ENCODE peak calls at places on chromosomes 3 and 15, in seven cellular contexts. T, A, R, J, Y, D and O are unnamed samples.

GRCh38 chr3:45092132-45093031 is 53.8 kb downstream of the CDCP1 start:
- DNase-seq in T (no peak), A (no peak), R (peak), J (peak), Y (no peak), D (no peak), O (no peak)

GRCh38 chr3:127682576-127682975 is 9.8 kb downstream of the ABTB1 start:
- DNase-seq in T (no peak), A (peak), R (no peak), J (no peak), Y (no peak), D (no peak), O (peak)

GRCh38 chr3:114608293-114608692 is 314.5 kb downstream of the TIGIT start:
- DNase-seq in T (no peak), A (no peak), R (peak), J (no peak), Y (no peak), D (no peak), O (no peak)

GRCh38 chr15:98755138-98755537 is 106.8 kb downstream of the IGF1R start:
- DNase-seq in T (no peak), A (no peak), R (peak), J (no peak), Y (no peak), D (no peak), O (no peak)

GRCh38 chr3:60703008-60703407 is 548.2 kb downstream of the FHIT start:
- DNase-seq in T (no peak), A (no peak), R (no peak), J (no peak), Y (no peak), D (no peak), O (no peak)

GRCh38 chr15:49712162-49712561 is 91.3 kb downstream of the DTWD1 start:
- DNase-seq in T (no peak), A (no peak), R (no peak), J (no peak), Y (no peak), D (no peak), O (no peak)

GRCh38 chr15:36601497-36601932 is 22.1 kb downstream of the CDIN1 start:
- DNase-seq in T (no peak), A (no peak), R (peak), J (peak), Y (peak), D (no peak), O (peak)

GRCh38 chr15:70182858-70183695 is 85.4 kb upstream of the TLE3 start:
- DNase-seq in T (no peak), A (no peak), R (no peak), J (no peak), Y (no peak), D (no peak), O (no peak)

GRCh38 chr3:134201201-134202130 is 49.2 kb downstream of the RYK start:
- DNase-seq in T (no peak), A (no peak), R (peak), J (no peak), Y (no peak), D (no peak), O (no peak)

GRCh38 chr3:24264748-24265158 is 229.9 kb downstream of the THRB start:
- DNase-seq in T (no peak), A (no peak), R (peak), J (no peak), Y (no peak), D (no peak), O (no peak)

GRCh38 chr3:4581040-4581439 is 87.9 kb downstream of the ITPR1 start:
- DNase-seq in T (no peak), A (no peak), R (no peak), J (no peak), Y (no peak), D (no peak), O (no peak)

GRCh38 chr15:53658827-53659226 is 100.6 kb downstream of the WDR72 start:
- DNase-seq in T (no peak), A (no peak), R (no peak), J (no peak), Y (no peak), D (no peak), O (no peak)

GRCh38 chr3:126937533-126938432 is 45.1 kb upstream of the PLXNA1 start:
- DNase-seq in T (no peak), A (no peak), R (no peak), J (no peak), Y (peak), D (no peak), O (peak)

GRCh38 chr15:56523521-56523920 is 58.6 kb upstream of the MNS1 start:
- DNase-seq in T (no peak), A (no peak), R (no peak), J (no peak), Y (no peak), D (no peak), O (no peak)

GRCh38 chr3:27554706-27555105 is 70.5 kb upstream of the SLC4A7 start:
- DNase-seq in T (no peak), A (no peak), R (peak), J (no peak), Y (no peak), D (no peak), O (no peak)

GRCh38 chr3:20083253-20083652 is 43.0 kb downstream of the KAT2B start:
- DNase-seq in T (no peak), A (no peak), R (no peak), J (no peak), Y (no peak), D (no peak), O (no peak)

GRCh38 chr15:81410318-81410753 is 36.3 kb upstream of the TMC3 start:
- DNase-seq in T (peak), A (no peak), R (peak), J (no peak), Y (peak), D (peak), O (no peak)

GRCh38 chr3:142285057-142285666 is 59.8 kb upstream of the GK5 start:
- DNase-seq in T (no peak), A (no peak), R (no peak), J (no peak), Y (no peak), D (no peak), O (no peak)

GRCh38 chr3:72756900-72757299 is 91.3 kb downstream of the SHQ1 start:
- DNase-seq in T (no peak), A (no peak), R (no peak), J (no peak), Y (no peak), D (peak), O (no peak)

GRCh38 chr3:187267306-187267705 is 24.2 kb downstream of the MASP1 start:
- DNase-seq in T (no peak), A (no peak), R (peak), J (no peak), Y (no peak), D (no peak), O (no peak)

GRCh38 chr3:197302696-197303341 is 4.4 kb upstream of the DLG1 start:
- DNase-seq in T (no peak), A (no peak), R (peak), J (no peak), Y (no peak), D (no peak), O (no peak)